ENCODE peak calls at places on chromosomes 2 and 18, in seven cellular contexts. P is H1, M is H9, Y is neuronal stem cell, X is mesenchymal stem cell, I is IMR-90, V is trophoblast cell. T is an unnamed sample.

GRCh38 chr2:172285010-172285621 is 142.3 kb upstream of the ITGA6 start:
- DNase-seq in P (no peak), M (peak; percentile 55), Y (peak; percentile 68), X (peak; percentile 75), I (peak; percentile 78), V (no peak), T (peak; percentile 69)

GRCh38 chr2:188524519-188525113 is 232.9 kb downstream of the GULP1 start:
- DNase-seq in P (no peak), M (no peak), Y (no peak), X (peak; percentile 76), I (peak; percentile 69), V (peak; percentile 22), T (peak; percentile 43)

GRCh38 chr2:118854507-118855300 is 7.3 kb upstream of the EN1 start:
- DNase-seq in P (no peak), M (peak; percentile 59), Y (peak; percentile 18), X (no peak), I (no peak), V (no peak), T (peak; percentile 38)

GRCh38 chr2:54763636-54764291 is 40.3 kb downstream of the EML6 start:
- DNase-seq in P (no peak), M (peak; percentile 64), Y (no peak), X (no peak), I (no peak), V (peak; percentile 10), T (peak; percentile 36)

GRCh38 chr2:64402876-64403275 is 51.1 kb upstream of the LGALSL start:
- DNase-seq in P (no peak), M (no peak), Y (no peak), X (peak; percentile 83), I (no peak), V (no peak), T (no peak)

GRCh38 chr18:1797265-1797664 is 774.0 kb downstream of the METTL4 start:
- DNase-seq in P (no peak), M (no peak), Y (no peak), X (no peak), I (no peak), V (no peak), T (no peak)

GRCh38 chr2:168181825-168182224 is 65.6 kb downstream of the STK39 start:
- DNase-seq in P (no peak), M (no peak), Y (no peak), X (no peak), I (no peak), V (no peak), T (no peak)

GRCh38 chr2:232787806-232788205 is 11.4 kb upstream of the KCNJ13 start:
- DNase-seq in P (no peak), M (no peak), Y (no peak), X (no peak), I (no peak), V (no peak), T (no peak)

GRCh38 chr2:168766600-168766999 is 35.8 kb upstream of the NOSTRIN start:
- DNase-seq in P (no peak), M (no peak), Y (no peak), X (no peak), I (no peak), V (peak; percentile 72), T (peak; percentile 34)

GRCh38 chr2:136582631-136583205 is 182.6 kb upstream of the THSD7B start:
- DNase-seq in P (no peak), M (peak; percentile 39), Y (peak; percentile 70), X (no peak), I (no peak), V (peak; percentile 9), T (peak; percentile 69)

GRCh38 chr2:136057023-136057801 is 60.7 kb downstream of the CXCR4 start:
- DNase-seq in P (no peak), M (no peak), Y (no peak), X (no peak), I (no peak), V (no peak), T (no peak)

GRCh38 chr2:102235491-102235890 is 48.7 kb downstream of the IL1RL2 start:
- DNase-seq in P (no peak), M (peak; percentile 55), Y (no peak), X (peak; percentile 67), I (peak; percentile 29), V (no peak), T (peak; percentile 35)

GRCh38 chr2:191635333-191636234 is 42.4 kb upstream of the NABP1 start:
- DNase-seq in P (no peak), M (no peak), Y (no peak), X (peak; percentile 66), I (peak; percentile 84), V (peak; percentile 73), T (peak; percentile 30)

GRCh38 chr18:42437646-42438045 is 482.6 kb downstream of the PIK3C3 start:
- DNase-seq in P (no peak), M (no peak), Y (no peak), X (no peak), I (no peak), V (no peak), T (no peak)

DNA sequence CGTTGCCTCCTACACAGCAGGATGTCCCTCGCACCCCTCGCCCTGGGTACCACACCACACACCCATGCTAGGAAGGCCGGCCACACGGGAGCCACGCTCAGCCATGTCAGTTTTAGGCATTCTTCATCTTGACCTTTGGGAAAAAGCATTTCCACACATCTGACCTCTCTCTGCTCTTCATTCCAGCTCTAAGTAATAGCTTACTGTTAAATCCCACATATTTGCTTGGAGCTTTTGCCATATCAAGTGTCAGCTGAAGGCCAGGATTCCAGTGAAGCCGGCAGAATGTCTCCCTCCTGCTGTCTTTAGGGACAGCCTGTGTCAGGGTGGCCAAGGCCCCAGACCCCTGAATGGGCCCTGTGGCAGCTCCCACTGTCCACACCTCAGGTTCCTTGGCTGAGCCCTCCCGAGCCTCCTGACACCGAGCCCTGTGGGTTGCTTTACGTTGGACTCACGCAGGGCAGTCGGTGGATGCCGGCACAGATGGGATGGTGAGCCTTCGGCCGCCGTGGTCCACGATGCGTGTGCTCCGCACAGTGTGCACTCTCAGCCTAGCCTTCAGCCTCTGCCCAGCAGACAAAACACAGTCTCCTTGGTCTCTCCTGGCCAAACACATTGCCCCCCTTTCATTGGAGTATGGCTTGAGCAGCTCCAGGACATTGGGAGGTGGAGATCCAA is 202.0 kb downstream of the SEPTIN10 start:
- DNase-seq in P (no peak), M (no peak), Y (no peak), X (no peak), I (no peak), V (no peak), T (no peak)
- H2BK5ac ChIP-seq in P (no peak overlapping the region), M (no peak overlapping the region), Y (no peak overlapping the region), X (no peak overlapping the region), I (no peak overlapping the region), V (no peak overlapping the region), T (no peak overlapping the region)

GRCh38 chr2:239225456-239225855 is 175.4 kb downstream of the HDAC4 start:
- DNase-seq in P (no peak), M (no peak), Y (no peak), X (no peak), I (no peak), V (no peak), T (no peak)

GRCh38 chr2:239226677-239227076 is 174.1 kb downstream of the HDAC4 start:
- DNase-seq in P (no peak), M (no peak), Y (no peak), X (no peak), I (no peak), V (no peak), T (no peak)

GRCh38 chr2:239227661-239228371 is 173.0 kb downstream of the HDAC4 start:
- DNase-seq in P (no peak), M (no peak), Y (no peak), X (peak; percentile 46), I (peak; percentile 52), V (no peak), T (no peak)

GRCh38 chr2:239225921-239226561 is 174.8 kb downstream of the HDAC4 start:
- DNase-seq in P (no peak), M (no peak), Y (no peak), X (peak; percentile 88), I (peak; percentile 86), V (no peak), T (peak; percentile 68)

GRCh38 chr2:239227111-239227581 is 173.7 kb downstream of the HDAC4 start:
- DNase-seq in P (no peak), M (no peak), Y (no peak), X (no peak), I (no peak), V (no peak), T (no peak)
- H2BK5ac ChIP-seq in P (peak overlapping the region; percentile 9), M (no peak overlapping the region), Y (peak overlapping the region; percentile 7), X (no peak overlapping the region), I (peak overlapping the region; percentile 76), V (no peak overlapping the region), T (no peak overlapping the region)

GRCh38 chr2:235027558-235028214 is 75.9 kb downstream of the SH3BP4 start:
- DNase-seq in P (no peak), M (no peak), Y (no peak), X (peak; percentile 49), I (peak; percentile 68), V (no peak), T (no peak)

GRCh38 chr2:235026649-235027557 is 75.1 kb downstream of the SH3BP4 start:
- DNase-seq in P (no peak), M (no peak), Y (no peak), X (no peak), I (peak; percentile 60), V (no peak), T (no peak)

GRCh38 chr2:235024951-235025773 is 73.3 kb downstream of the SH3BP4 start:
- DNase-seq in P (no peak), M (no peak), Y (no peak), X (no peak), I (no peak), V (no peak), T (no peak)

GRCh38 chr2:235024191-235024611 is 72.4 kb downstream of the SH3BP4 start:
- DNase-seq in P (no peak), M (no peak), Y (no peak), X (peak; percentile 34), I (peak; percentile 69), V (no peak), T (peak; percentile 50)

DNA sequence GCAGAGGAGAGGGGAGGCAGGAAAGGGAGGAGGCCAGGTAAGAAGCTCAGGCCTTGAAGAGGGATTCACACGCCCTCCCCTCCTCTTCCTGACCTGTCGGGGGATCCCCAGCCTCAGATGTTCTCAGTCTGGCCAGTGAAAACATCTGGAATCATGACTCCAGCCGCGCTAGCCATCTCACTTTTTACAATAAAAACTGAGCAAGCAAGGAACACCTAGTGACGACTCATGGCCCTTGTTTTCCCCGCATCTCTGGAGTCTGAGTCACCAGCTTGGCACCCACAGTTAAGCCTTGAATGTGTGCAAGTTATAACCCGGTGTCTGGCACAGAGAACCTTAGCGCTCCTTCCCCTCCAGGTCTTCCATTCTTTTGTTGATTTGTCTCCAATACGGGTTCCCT is 74.3 kb downstream of the SH3BP4 start:
- DNase-seq in P (no peak), M (no peak), Y (no peak), X (peak; percentile 71), I (peak; percentile 88), V (peak; percentile 38), T (peak; percentile 49)
- H2BK5ac ChIP-seq in P (no peak overlapping the region), M (no peak overlapping the region), Y (no peak overlapping the region), X (no peak overlapping the region), I (peak overlapping the region; percentile 89), V (no peak overlapping the region), T (no peak overlapping the region)

DNA sequence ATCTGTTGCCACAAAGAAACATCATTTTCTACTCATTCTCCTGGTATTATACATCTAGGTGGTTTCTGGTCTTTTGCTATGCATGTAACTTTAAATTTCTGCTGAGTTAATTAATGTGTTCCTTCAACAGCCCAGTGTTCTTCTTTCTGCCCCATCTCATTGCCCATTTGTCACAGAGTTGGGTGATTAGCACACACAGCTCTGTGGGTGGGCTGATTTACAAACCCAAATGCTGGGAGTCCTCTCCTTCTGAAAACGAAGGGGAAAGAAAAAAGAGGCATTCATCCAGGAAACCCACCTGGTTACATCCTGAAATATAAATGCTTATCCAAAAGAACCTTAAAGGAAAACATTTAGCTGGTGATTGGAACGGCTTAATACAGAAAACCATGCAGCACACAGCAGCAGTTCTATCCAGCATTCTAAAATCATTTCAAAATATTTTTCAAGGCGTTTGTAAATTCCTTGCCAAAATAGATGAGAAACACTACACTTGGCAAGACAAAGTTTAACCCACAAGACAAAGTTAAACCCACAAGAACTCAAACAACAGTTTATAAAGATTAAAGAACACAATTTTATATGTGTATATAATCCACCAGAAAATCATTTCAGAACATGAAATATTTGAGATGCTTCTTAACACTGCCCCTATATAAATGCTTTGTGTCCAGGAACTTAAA is 177.9 kb downstream of the ANTXR1 start:
- DNase-seq in P (no peak), M (no peak), Y (no peak), X (no peak), I (no peak), V (no peak), T (peak; percentile 49)
- H2BK5ac ChIP-seq in P (no peak overlapping the region), M (no peak overlapping the region), Y (no peak overlapping the region), X (no peak overlapping the region), I (peak overlapping the region; percentile 71), V (no peak overlapping the region), T (no peak overlapping the region)

T was measured in mesendoderm.